ENCODE peak calls at places on chromosomes 1 and 21, in six cellular contexts. N is PC-3, I is HCT116, R is GM23248, H is SK-N-SH, S is MM.1S. D is an unnamed sample. For H3K9me2, the result is how much of the 10 kb centered on the place peaks cover.

GRCh38 chr1:46549697-46550681 is 1.5 kb downstream of the KNCN start:
- DNase-seq in R (peak), I (no peak), S (no peak), H (peak), N (peak), D (peak)

GRCh38 chr1:183753464-183753891 is 51.4 kb upstream of the RGL1 start:
- DNase-seq in S (no peak), R (no peak), N (no peak), H (no peak), I (no peak), D (no peak)

GRCh38 chr1:43991476-43992231 is at the start of gene CCDC24:
- DNase-seq in I (peak), H (peak), N (peak), R (peak), S (peak), D (peak)

GRCh38 chr21:24225432-24225831 is 1381.8 kb downstream of the MRPL39 start:
- DNase-seq in I (no peak), R (no peak), S (no peak), N (peak), H (no peak), D (no peak)

GRCh38 chr1:167276969-167277368 is 56.3 kb downstream of the POU2F1 start:
- DNase-seq in S (peak), I (no peak), N (no peak), R (no peak), H (no peak), D (no peak)

GRCh38 chr1:223429313-223429731 is 36.1 kb downstream of the CCDC185 start:
- DNase-seq in I (no peak), N (no peak), R (peak), S (no peak), H (no peak), D (no peak)

GRCh38 chr1:15261155-15262002 is 14.4 kb downstream of the FHAD1 start:
- DNase-seq in S (peak), N (no peak), R (peak), H (no peak), I (peak), D (no peak)

GRCh38 chr1:226553594-226554279 is 5.2 kb downstream of the STUM start:
- DNase-seq in R (no peak), S (no peak), H (no peak), N (no peak), I (no peak), D (peak)

DNA sequence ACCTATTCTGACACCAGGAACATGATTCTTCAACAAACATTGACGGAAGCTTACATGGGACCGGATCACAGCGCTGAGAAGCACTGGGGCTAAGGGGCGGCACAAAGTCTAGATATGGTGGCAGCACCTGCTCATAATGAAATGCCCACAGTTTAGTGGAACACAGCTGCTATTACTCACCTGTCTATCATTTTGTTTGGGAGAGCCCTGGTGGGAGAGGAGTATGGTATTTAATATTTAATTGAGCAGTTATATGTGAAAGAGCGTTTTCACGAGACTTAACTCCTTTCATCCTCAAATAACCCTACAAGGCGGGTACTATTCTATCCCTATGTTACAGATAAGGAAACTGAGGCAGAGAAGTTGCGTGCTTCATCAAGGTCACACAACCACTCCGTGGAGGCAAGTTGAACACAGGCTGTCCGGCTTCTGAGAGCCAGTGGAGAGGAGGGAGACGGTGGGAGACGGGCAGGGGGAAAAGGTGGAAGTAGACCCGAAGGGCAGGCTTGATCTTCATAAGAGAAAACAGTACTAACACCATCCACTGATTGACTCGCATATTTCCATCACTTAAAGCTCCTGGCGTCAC is 789 bp upstream of the TSNAX start:
- DNase-seq in N (peak), I (no peak), H (no peak), R (no peak), S (no peak), D (no peak)
- H3K27ac ChIP-seq in N (peak), I (peak), H (peak), R (peak), S (no peak), D (peak)

GRCh38 chr1:20728371-20729154 is 3.9 kb downstream of the SH2D5 start:
- DNase-seq in H (peak), R (no peak), I (no peak), N (no peak), S (no peak), D (no peak)

GRCh38 chr1:20731057-20731991 is 1.2 kb downstream of the SH2D5 start:
- DNase-seq in H (peak), I (no peak), S (no peak), R (peak), N (no peak), D (peak)

GRCh38 chr1:20729155-20729931 is 3.2 kb downstream of the SH2D5 start:
- DNase-seq in R (no peak), I (no peak), N (no peak), S (no peak), H (peak), D (no peak)

GRCh38 chr1:20730690-20731056 is 1.8 kb downstream of the SH2D5 start:
- DNase-seq in R (no peak), N (no peak), I (no peak), S (no peak), H (peak), D (no peak)

DNA sequence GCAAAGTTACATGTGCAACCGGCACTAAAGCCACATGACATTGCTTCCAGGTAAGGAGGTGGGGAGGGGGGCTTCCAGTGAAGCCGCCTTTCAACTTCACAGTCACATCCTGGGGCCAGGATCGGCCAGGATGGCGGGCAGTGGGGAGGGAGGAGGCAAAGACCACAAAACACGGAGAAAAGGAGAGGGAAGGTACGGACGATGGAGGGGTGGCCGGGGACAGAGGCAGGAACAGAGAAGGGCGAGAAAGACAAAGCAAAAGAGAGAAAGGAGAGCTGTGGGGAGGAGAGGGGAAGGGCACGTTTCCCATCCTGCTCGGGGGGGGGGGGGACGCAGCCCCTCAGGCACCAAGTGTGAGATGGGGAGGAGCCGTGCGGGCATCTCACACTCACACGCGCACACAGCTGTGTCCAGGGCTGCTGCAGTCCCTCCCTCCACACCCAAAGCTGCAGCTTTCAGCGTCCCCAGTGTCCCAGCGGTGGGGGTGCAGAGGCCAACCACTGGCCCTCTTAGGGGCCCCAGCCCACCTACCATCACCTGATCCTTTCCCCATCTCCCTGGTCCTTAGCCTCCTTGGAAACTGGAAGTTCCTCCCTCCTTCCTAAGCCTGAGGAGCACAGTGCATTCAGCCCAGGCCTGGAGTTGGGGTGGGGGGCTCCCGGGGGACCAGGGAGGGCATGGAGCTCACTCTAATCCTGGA is 2.4 kb downstream of the SH2D5 start:
- DNase-seq in S (no peak), I (no peak), R (no peak), H (peak), N (no peak), D (no peak)
- H3K9ac ChIP-seq in S (no peak), I (no peak), R (no peak), H (no peak), N (no peak), D (no peak)

DNA sequence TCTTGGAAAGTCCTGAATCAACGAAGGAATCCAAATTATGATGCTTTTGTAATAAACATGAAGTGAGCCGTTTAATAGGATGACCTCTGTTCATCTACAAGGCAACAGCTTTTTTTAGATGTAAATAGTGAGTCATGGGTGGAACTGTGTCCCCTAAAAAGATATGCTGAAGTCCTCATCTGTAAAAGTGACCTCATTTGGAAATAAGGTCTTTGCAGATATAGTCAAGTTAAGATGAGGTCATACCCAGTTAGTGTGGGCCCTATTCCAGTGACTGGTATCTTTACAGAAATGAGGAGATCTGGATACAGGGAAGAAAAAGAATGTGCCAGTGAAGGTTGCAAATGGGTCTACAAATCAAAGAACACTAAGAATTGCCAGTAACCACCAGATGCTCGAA is 1287.3 kb upstream of the ADGRL4 start:
- DNase-seq in H (no peak), S (no peak), I (no peak), R (no peak), N (no peak), D (no peak)
- H3K9me2 ChIP-seq in H (under half), S (under half), I (under half), R (under half), N (under half), D (under half)

DNA sequence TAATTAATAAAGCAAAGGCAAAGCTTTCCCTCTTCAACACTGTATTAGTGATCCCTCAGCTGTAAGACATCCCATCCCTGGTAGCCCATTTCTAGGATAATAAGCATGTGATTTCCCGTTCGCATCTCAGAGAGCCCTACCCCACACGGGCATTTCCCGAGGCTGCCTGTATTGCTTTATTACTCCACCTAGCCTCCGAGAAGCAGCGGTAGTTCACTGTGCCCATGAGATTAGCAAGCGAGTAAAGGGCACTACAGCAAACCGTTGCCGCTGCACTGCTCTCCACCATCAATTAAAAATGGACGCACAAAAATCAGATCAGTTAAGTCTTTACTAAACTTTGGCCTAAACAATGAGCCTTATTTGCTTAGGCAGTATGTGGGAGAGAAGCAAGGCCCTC is 384.1 kb upstream of the CAMK1G start:
- DNase-seq in I (no peak), S (no peak), N (no peak), R (no peak), H (no peak), D (no peak)
- H3K27ac ChIP-seq in I (no peak), S (no peak), N (no peak), R (no peak), H (no peak), D (no peak)

GRCh38 chr1:248840946-248841345 is 2.9 kb downstream of the ZNF672 start:
- DNase-seq in R (peak), N (no peak), H (no peak), S (no peak), I (no peak), D (no peak)
- H3K9ac ChIP-seq in R (peak), N (no peak), H (no peak), S (no peak), I (no peak), D (peak)

DNA sequence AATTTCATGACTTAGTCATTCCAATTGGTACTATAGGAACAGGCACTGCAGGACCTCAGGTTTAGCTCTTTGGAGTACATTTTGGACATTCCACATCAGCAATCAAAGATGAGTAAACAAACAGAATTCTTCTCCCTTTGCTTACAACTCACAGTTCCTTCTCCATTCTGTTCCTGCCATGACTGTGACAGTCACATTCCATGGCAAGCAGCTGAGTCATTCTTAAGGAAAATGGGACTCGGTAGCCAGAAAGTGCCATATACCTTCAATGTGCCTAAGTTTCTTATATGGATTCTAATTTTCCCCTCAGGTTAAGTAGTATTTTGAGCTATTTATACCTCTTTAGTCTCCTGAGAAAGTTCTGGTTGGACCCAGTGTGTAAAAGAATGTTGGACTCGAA is 25.6 kb downstream of the CRCT1 start:
- DNase-seq in N (no peak), I (no peak), H (no peak), R (no peak), S (no peak), D (no peak)
- H3K9me2 ChIP-seq in N (under half), I (under half), H (under half), R (under half), S (under half), D (under half)

D was measured in Karpas-422.